ENCODE peak calls at places on chromosomes 6 and 20, in seven cellular contexts. G is AG04450, K is fibroblast of mammary gland, Q is heart right ventricle, W is lower lobe of right lung, X is choroid plexus epithelial cell, N is epithelial cell of esophagus. R is an unnamed sample.
A peak's percentile ranks its signal among the peaks of the same experiment; 100 is the strongest.

GRCh38 chr6:158869604-158870417 is 50.6 kb upstream of the EZR start:
- DNase-seq in N (peak; percentile 99), X (peak; percentile 93), W (peak; percentile 94), Q (peak; percentile 85), K (peak; percentile 95), G (peak; percentile 62), R (peak; percentile 99)

GRCh38 chr20:41300383-41300782 is 17.1 kb downstream of the ZHX3 start:
- DNase-seq in W (no peak), Q (no peak), X (no peak), K (no peak), N (no peak), G (no peak), R (no peak)

GRCh38 chr6:10373642-10374359 is 41.1 kb downstream of the TFAP2A start:
- DNase-seq in G (no peak), W (no peak), K (no peak), Q (no peak), N (peak; percentile 36), X (no peak), R (no peak)

GRCh38 chr6:71419217-71419953 is 130.8 kb downstream of the OGFRL1 start:
- DNase-seq in Q (peak; percentile 21), K (peak; percentile 17), X (no peak), N (peak; percentile 27), G (no peak), W (no peak), R (no peak)

GRCh38 chr6:3808759-3809514 is 40.2 kb upstream of the FAM50B start:
- DNase-seq in X (peak; percentile 89), Q (no peak), G (peak; percentile 71), N (peak; percentile 79), W (no peak), K (peak; percentile 90), R (no peak)

GRCh38 chr6:85124472-85125428 is 325.1 kb upstream of the NT5E start:
- DNase-seq in W (no peak), Q (no peak), K (peak; percentile 51), G (no peak), N (no peak), X (peak; percentile 72), R (no peak)

GRCh38 chr20:40651121-40651520 is 37.9 kb downstream of the MAFB start:
- DNase-seq in N (peak; percentile 78), G (no peak), W (no peak), Q (no peak), X (peak; percentile 76), K (peak; percentile 26), R (no peak)

GRCh38 chr20:52457826-52458225 is 266.2 kb upstream of the ZFP64 start:
- DNase-seq in Q (no peak), W (no peak), G (no peak), N (peak; percentile 33), K (peak; percentile 9), X (no peak), R (no peak)

GRCh38 chr6:157531169-157531985 is 150.4 kb downstream of the ZDHHC14 start:
- DNase-seq in Q (no peak), G (no peak), N (no peak), X (no peak), W (no peak), K (no peak), R (no peak)

GRCh38 chr6:156897907-156898531 is 120.8 kb downstream of the ARID1B start:
- DNase-seq in Q (no peak), W (no peak), G (no peak), X (no peak), K (no peak), N (no peak), R (no peak)

GRCh38 chr6:50049829-50050228 is at the start of gene DEFB112:
- DNase-seq in Q (no peak), W (no peak), G (no peak), X (no peak), K (no peak), N (no peak), R (no peak)

GRCh38 chr6:30075094-30075986 is at the start of gene RNF39:
- DNase-seq in X (no peak), K (no peak), W (peak; percentile 48), G (no peak), Q (no peak), N (peak; percentile 87), R (no peak)

GRCh38 chr20:14845199-14846160 is 508.1 kb upstream of the FLRT3 start:
- DNase-seq in K (no peak), N (peak; percentile 95), G (no peak), Q (no peak), X (no peak), W (no peak), R (no peak)

GRCh38 chr6:37866590-37867507 is 47.3 kb downstream of the ZFAND3 start:
- DNase-seq in K (no peak), W (no peak), X (no peak), Q (no peak), G (no peak), N (peak; percentile 28), R (no peak)

GRCh38 chr6:105879902-105880547 is 206.1 kb upstream of the PRDM1 start:
- DNase-seq in G (no peak), Q (no peak), W (peak; percentile 61), N (no peak), X (no peak), K (no peak), R (no peak)

GRCh38 chr20:54172532-54172855 is 1.3 kb downstream of the CYP24A1 start:
- DNase-seq in W (no peak), Q (no peak), N (no peak), K (no peak), G (no peak), X (no peak), R (no peak)

GRCh38 chr20:60213126-60213893 is 255.1 kb downstream of the CDH26 start:
- DNase-seq in X (no peak), W (no peak), N (no peak), G (no peak), Q (no peak), K (no peak), R (no peak)

GRCh38 chr6:169567809-169568208 is 134.0 kb downstream of the WDR27 start:
- DNase-seq in N (no peak), X (no peak), K (peak; percentile 73), G (no peak), W (no peak), Q (no peak), R (no peak)

GRCh38 chr6:32267035-32267434 is 43.2 kb upstream of the NOTCH4 start:
- DNase-seq in K (no peak), W (no peak), Q (no peak), X (no peak), G (no peak), N (no peak), R (no peak)

DNA sequence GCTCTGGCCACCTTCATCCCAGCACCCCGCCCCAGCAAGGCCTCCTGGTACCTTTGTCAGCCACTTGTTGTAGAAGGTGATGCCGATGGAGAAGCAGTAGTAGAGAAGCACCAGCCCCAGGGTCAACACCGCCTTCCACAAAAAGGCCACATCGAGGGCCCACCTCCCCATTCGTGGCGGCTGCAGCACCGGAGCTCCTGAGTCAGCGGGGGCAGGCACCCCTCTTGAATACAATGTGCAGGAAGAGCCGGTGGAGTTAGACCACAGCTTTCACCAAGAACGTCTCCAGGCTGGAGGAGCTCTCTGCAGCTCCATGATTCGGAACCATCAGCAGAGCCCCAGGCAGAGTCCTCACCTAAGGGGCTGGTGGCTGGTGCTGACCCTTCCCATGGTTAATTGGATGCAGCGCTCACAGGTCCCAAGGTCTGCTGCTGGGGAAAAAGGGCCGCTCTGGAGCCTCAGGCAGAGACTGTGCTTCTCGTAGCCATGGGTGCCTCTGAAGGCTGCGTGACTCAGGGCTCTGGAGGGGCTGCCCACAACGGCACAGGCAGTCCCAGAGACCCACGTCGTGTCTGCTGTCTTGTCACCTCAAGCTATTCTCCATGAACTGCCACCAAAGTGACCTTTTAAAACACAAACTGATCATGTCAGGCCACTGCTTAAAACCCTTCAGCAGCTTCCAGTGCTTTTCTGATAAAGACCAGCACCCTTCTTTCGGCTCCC is 47.9 kb downstream of the ELMO2 start:
- DNase-seq in Q (no peak), W (no peak), N (no peak), X (no peak), K (no peak), G (no peak), R (no peak)
- TF ChIP-seq CTCF in Q (no peak), W (no peak), N (no peak), X (no peak), K (no peak), G (no peak), R (no peak)

GRCh38 chr20:57892471-57892870 is 182.7 kb upstream of the PMEPA1 start:
- DNase-seq in X (no peak), G (no peak), N (no peak), Q (no peak), K (no peak), W (no peak), R (no peak)

GRCh38 chr20:57888591-57888990 is 178.8 kb upstream of the PMEPA1 start:
- DNase-seq in X (no peak), G (no peak), W (no peak), Q (no peak), K (no peak), N (no peak), R (no peak)

GRCh38 chr20:57893364-57894001 is 183.7 kb upstream of the PMEPA1 start:
- DNase-seq in X (no peak), W (no peak), G (no peak), K (no peak), N (no peak), Q (no peak), R (no peak)

GRCh38 chr20:57890254-57890800 is 180.5 kb upstream of the PMEPA1 start:
- DNase-seq in K (no peak), G (no peak), X (no peak), Q (no peak), N (no peak), W (no peak), R (no peak)

GRCh38 chr20:57891067-57891466 is 181.3 kb upstream of the PMEPA1 start:
- DNase-seq in Q (peak; percentile 15), X (no peak), N (no peak), G (no peak), K (no peak), W (no peak), R (no peak)
- H3K4me3 ChIP-seq in Q (no peak overlapping the region), X (no peak overlapping the region), N (no peak overlapping the region), G (no peak overlapping the region), K (no peak overlapping the region), W (no peak overlapping the region), R (no peak overlapping the region)

GRCh38 chr20:35617397-35618031 is 1.9 kb downstream of the SPAG4 start:
- DNase-seq in Q (peak; percentile 43), W (peak; percentile 58), X (peak; percentile 73), G (no peak), N (peak; percentile 63), K (peak; percentile 58), R (no peak)
- TF ChIP-seq CTCF in Q (no peak), W (peak; percentile 41), X (peak; percentile 50), G (peak; percentile 33), N (peak; percentile 46), K (peak; percentile 29), R (peak; percentile 38)

DNA sequence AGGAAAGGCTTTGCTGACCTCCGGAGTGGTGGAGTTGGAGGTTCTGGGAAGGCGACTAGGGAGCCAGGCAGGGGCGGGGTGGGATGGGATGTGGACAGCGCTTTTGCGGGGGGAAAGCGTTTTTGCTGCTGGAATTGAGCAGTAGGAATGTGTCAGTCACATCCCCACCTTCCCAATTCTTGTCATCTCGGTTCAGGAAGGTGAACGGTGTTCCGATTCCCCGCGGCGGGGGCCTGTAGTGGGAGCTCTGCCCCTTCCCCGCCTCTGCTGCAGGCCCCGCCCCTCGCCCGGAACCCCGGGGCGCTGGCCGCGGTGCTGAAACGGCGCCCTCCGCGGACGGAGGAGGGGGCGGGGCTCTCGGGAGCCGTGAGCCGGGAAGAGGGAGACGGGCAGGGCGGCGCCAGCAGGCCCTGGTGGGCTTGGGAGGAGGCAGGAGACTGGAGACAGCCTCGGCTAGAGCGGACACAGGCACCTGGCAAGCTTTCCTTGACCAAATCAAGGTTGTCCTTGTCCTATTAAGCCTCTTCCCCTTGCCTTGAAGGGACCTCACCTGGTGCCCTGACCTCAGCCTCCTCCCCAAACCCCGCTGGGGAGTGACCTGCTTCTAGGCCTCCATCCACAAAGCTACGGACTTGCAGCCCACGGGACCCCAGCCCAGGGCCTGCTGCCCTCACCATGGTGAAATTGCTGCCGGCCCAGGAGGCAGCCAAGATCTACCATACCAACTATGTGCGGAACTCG is at the start of gene LHFPL5:
- DNase-seq in Q (peak; percentile 16), K (no peak), N (peak; percentile 43), W (peak; percentile 55), X (peak; percentile 26), G (no peak), R (no peak)
- H3K4me3 ChIP-seq in Q (peak within 1 kb of the TSS; percentile 27), K (no peak within 1 kb of the TSS), N (no peak within 1 kb of the TSS), W (no peak within 1 kb of the TSS), X (peak within 1 kb of the TSS; percentile 19), G (peak within 1 kb of the TSS; percentile 41), R (no peak within 1 kb of the TSS)

R was measured in GM12864.